ENCODE peak calls at places on chromosomes 1 and 21, in five cellular contexts. S is A549, A is H1, F is K562, C is HepG2. G is an unnamed sample.

GRCh38 chr1:183243190-183244065 is 57.4 kb downstream of the LAMC2 start:
- DNase-seq in A (no peak), S (no peak), C (no peak), F (no peak), G (no peak)

GRCh38 chr1:22611530-22611947 is 24.9 kb upstream of the C1QA start:
- DNase-seq in F (peak), S (peak), C (peak), A (peak), G (no peak)

GRCh38 chr1:248851390-248851789 is 7.5 kb downstream of the ZNF692 start:
- DNase-seq in F (no peak), A (no peak), C (no peak), S (no peak), G (no peak)

GRCh38 chr1:226814751-226815496 is 55.5 kb upstream of the PSEN2 start:
- DNase-seq in A (no peak), S (peak), C (no peak), F (no peak), G (no peak)

GRCh38 chr1:187051618-187052232 is 223.0 kb downstream of the PLA2G4A start:
- DNase-seq in C (peak), F (peak), S (peak), A (no peak), G (peak)

GRCh38 chr1:179550753-179551682 is 24.7 kb downstream of the NPHS2 start:
- DNase-seq in F (no peak), S (peak), C (peak), A (no peak), G (peak)

GRCh38 chr1:25094229-25094628 is 138.1 kb downstream of the SYF2 start:
- DNase-seq in C (no peak), F (no peak), A (no peak), S (no peak), G (no peak)

GRCh38 chr1:183272390-183272801 is 86.3 kb downstream of the LAMC2 start:
- DNase-seq in F (no peak), C (no peak), S (peak), A (no peak), G (no peak)

GRCh38 chr1:229848762-229849677 is 218.0 kb upstream of the GALNT2 start:
- DNase-seq in S (peak), C (peak), F (peak), A (no peak), G (no peak)

GRCh38 chr1:16451868-16452528 is 11.5 kb downstream of the NECAP2 start:
- DNase-seq in F (no peak), C (no peak), A (no peak), S (no peak), G (no peak)

GRCh38 chr1:25795227-25795626 is 4.8 kb upstream of the SELENON start:
- DNase-seq in S (no peak), F (no peak), A (no peak), C (no peak), G (no peak)

GRCh38 chr1:59443355-59443754 is 146.5 kb downstream of the FGGY start:
- DNase-seq in S (no peak), F (no peak), C (no peak), A (no peak), G (no peak)

GRCh38 chr1:167765496-167765895 is 43.7 kb downstream of the MPZL1 start:
- DNase-seq in A (no peak), F (no peak), S (no peak), C (no peak), G (no peak)

GRCh38 chr1:48217861-48218260 is 4.7 kb upstream of the SLC5A9 start:
- DNase-seq in C (no peak), S (no peak), A (no peak), F (no peak), G (no peak)

GRCh38 chr1:220917535-220918209 is 38.4 kb downstream of the HLX start:
- DNase-seq in C (no peak), S (no peak), A (no peak), F (no peak), G (no peak)

GRCh38 chr1:147892216-147892615 is 10.4 kb upstream of the GJA8 start:
- DNase-seq in A (no peak), F (no peak), C (no peak), S (peak), G (no peak)

GRCh38 chr21:38349111-38349746 is 92.4 kb downstream of the KCNJ15 start:
- DNase-seq in S (no peak), A (no peak), C (no peak), F (no peak), G (no peak)

GRCh38 chr1:211581521-211581920 is 2.6 kb upstream of the SLC30A1 start:
- DNase-seq in S (no peak), A (no peak), C (no peak), F (no peak), G (no peak)

GRCh38 chr21:35861656-35862055 is 198.7 kb downstream of the SETD4 start:
- DNase-seq in A (no peak), S (no peak), C (no peak), F (no peak), G (no peak)

GRCh38 chr1:109256085-109256484 is 6.7 kb downstream of the CELSR2 start:
- DNase-seq in S (no peak), A (no peak), F (no peak), C (no peak), G (no peak)
- TF ChIP-seq KDM1A in S (no peak), A (no peak), F (no peak), C (no peak), G (no peak)

GRCh38 chr1:44812822-44813543 is 4.7 kb downstream of the BTBD19 start:
- DNase-seq in C (no peak), A (peak), S (no peak), F (no peak), G (no peak)
- TF ChIP-seq KDM1A in C (no peak), A (no peak), S (no peak), F (no peak), G (no peak)

GRCh38 chr1:246052603-246053002 is 454.5 kb downstream of the SMYD3 start:
- DNase-seq in A (no peak), S (no peak), C (no peak), F (no peak), G (no peak)
- TF ChIP-seq KDM1A in A (no peak), S (no peak), C (no peak), F (no peak), G (no peak)

DNA sequence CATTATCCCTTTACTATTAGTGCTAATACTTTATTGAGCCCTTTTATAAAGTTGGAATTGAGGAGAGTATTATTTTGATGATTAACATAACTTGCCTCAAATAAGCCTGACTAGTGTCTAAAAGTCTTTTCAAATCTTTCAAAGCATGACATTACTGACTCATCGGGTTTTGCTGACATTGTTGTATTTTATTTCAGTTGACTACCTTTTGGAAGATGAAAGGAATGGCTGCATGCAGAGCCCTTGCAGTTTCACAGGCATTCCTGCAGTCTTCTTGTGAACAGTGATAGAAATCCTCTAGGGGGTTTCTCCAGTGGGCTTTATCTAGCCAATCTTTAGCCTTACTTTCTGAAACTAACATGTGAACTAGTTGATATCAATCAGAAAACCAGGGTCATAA is 43.0 kb upstream of the TMEM61 start:
- DNase-seq in F (no peak), C (no peak), S (no peak), A (no peak), G (no peak)
- TF ChIP-seq KDM1A in F (no peak), C (no peak), S (no peak), A (no peak), G (no peak)

GRCh38 chr1:93435443-93435842 is 12.5 kb upstream of the FNBP1L start:
- DNase-seq in F (no peak), C (no peak), S (no peak), A (no peak), G (no peak)

GRCh38 chr1:93436496-93436895 is 11.4 kb upstream of the FNBP1L start:
- DNase-seq in C (no peak), A (no peak), F (no peak), S (no peak), G (no peak)

GRCh38 chr1:93438716-93439115 is 9.2 kb upstream of the FNBP1L start:
- DNase-seq in C (no peak), S (no peak), F (no peak), A (no peak), G (no peak)

GRCh38 chr1:93440272-93440671 is 7.6 kb upstream of the FNBP1L start:
- DNase-seq in F (no peak), C (peak), A (no peak), S (no peak), G (no peak)

DNA sequence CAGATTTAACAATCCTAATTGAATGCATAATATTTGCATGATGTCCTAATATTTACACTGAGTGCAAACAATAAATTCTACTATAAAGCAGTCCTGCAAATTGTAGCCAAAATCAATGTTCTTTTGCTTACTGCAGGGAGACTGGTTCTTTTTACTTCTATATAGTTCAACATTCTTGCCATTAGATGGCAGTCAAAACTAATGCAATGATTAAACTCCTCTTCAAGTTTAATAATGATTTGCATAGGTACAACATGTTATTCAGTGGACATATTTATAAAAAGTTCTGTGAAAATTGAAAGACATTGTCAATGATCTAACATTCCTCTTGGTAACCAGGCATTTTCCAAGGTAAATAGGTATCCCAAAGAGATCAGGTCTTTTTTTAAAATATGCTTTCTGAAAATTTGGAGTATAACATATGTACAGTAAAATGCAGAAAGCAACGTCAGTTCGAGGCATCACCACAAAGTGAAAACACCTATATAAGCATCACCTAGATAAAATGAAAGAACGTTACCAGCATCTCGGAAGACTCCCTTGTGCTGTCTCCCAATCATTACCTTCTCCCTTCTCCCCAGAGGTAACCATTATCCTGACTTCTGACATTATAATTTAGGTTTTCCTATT is 9.8 kb upstream of the FNBP1L start:
- DNase-seq in F (peak), A (no peak), C (peak), S (peak), G (no peak)
- TF ChIP-seq KDM1A in F (no peak), A (no peak), C (no peak), S (no peak), G (no peak)

GRCh38 chr1:67721112-67721511 is 36.1 kb downstream of the GADD45A start:
- DNase-seq in C (no peak), A (no peak), S (no peak), F (no peak), G (no peak)

GRCh38 chr1:67716800-67717199 is 31.8 kb downstream of the GADD45A start:
- DNase-seq in S (peak), C (no peak), F (no peak), A (no peak), G (no peak)

GRCh38 chr1:67719329-67720196 is 34.6 kb downstream of the GADD45A start:
- DNase-seq in F (no peak), C (no peak), S (no peak), A (no peak), G (no peak)

GRCh38 chr1:67715819-67716218 is 30.8 kb downstream of the GADD45A start:
- DNase-seq in A (no peak), C (no peak), S (no peak), F (no peak), G (no peak)

DNA sequence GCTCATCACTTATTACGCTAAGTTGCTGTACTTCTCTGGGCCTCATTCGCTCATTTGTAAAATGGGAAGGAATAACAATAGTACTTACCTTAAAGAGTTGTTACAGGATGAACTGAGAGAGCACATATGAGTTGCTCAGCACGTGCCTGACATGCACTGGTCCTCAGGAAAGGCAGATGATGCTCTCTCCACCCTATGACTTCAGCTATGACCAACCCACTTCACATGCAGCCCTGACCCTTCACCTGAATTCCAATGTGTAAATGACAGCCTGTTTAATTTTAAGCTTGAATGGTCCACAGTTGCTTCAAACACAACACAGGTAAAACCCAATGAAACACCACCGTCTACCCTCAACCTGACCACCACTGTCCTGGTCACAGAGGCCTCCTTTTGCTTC is 32.9 kb downstream of the GADD45A start:
- DNase-seq in F (no peak), C (peak), A (no peak), S (no peak), G (no peak)
- TF ChIP-seq KDM1A in F (no peak), C (no peak), A (no peak), S (no peak), G (no peak)

DNA sequence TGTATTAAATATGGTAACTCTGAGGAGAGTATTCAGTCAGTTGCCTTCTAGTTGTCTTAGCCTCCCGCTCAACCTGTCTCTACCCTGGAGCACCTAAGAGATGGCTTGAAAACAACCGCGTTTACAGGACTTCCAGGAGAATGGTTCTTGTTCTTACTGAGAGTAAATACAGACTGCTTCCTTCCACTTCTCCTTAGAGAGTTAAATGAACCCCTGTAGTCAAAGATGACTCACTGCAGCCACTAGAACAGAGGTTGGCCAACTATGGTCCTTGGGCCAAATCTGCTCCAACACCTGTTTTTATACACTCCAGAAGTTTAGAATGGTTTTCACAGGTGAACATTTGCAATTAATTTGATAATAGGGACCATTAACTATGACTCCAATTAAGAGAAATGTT is 60.1 kb upstream of the ASB17 start:
- DNase-seq in F (no peak), C (no peak), A (no peak), S (no peak), G (no peak)
- TF ChIP-seq KDM1A in F (no peak), C (no peak), A (no peak), S (no peak), G (no peak)

GRCh38 chr1:153795934-153796785 is 21.0 kb downstream of the SLC27A3 start:
- DNase-seq in S (no peak), F (no peak), A (no peak), C (no peak), G (no peak)

GRCh38 chr1:153799016-153799415 is 23.8 kb downstream of the SLC27A3 start:
- DNase-seq in C (no peak), F (no peak), A (no peak), S (no peak), G (no peak)

GRCh38 chr1:153795325-153795837 is 20.2 kb downstream of the SLC27A3 start:
- DNase-seq in S (no peak), F (no peak), A (no peak), C (no peak), G (no peak)

GRCh38 chr1:153798468-153798780 is 23.2 kb downstream of the SLC27A3 start:
- DNase-seq in C (no peak), S (no peak), A (no peak), F (no peak), G (no peak)

DNA sequence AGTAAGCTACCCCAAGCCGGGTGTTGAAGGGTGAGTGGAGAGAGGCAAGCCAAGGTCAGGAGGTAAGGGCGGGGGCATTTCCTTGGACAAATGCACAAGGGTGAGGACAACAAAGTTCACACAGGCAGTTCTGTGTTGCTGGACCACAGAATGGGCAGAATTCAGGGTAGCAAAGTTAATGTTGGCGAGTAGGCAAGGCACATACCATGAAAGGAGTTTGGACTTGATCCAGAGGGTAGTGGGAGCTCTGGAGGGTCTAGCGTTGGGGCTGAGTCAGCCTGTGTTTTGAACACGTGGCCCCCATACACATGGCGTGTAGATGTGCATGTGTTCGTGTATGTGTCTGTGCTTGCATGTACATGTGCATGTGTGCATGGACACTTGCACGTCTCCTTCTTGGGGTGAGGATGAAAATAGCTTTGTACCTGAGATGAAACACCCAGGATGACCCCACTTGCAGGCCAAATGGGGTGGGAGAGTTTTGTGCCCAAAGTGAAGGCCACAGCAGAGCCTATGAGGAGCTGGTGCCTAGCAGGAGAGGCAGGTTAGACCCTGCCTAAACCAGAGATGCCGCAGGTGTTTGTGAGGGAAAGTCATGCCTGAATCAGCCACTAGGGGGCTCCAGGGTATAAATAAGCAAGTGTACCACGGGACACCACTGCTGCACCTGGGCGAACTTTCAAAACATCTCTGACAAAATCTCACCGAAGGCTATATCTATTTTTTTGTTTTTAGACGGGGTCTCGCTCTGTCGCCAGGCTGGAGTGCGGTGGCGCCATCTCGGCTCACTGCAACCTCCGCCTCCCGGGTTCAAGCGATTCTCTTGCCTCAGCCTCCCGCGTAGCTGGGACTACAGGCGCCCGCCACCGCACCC is 21.8 kb downstream of the SLC27A3 start:
- DNase-seq in C (peak), F (peak), A (peak), S (peak), G (no peak)
- TF ChIP-seq KDM1A in C (no peak), F (no peak), A (no peak), S (no peak), G (no peak)

GRCh38 chr1:84918706-84919105 is 25.7 kb upstream of the LPAR3 start:
- DNase-seq in F (no peak), A (no peak), C (no peak), S (no peak), G (no peak)
- TF ChIP-seq KDM1A in F (no peak), A (no peak), C (no peak), S (no peak), G (no peak)

GRCh38 chr1:8194481-8195227 is 123.3 kb upstream of the SLC45A1 start:
- DNase-seq in S (peak), C (peak), F (peak), A (no peak), G (no peak)
- TF ChIP-seq KDM1A in S (no peak), C (no peak), F (no peak), A (no peak), G (no peak)

G was measured in GM12878.